ENCODE peak calls at places on chromosomes 6 and 20, in eight cellular contexts. O, V, P, G, N, I, E and L are unnamed samples.

GRCh38 chr6:135182120-135182992 is 1.2 kb downstream of the MYB start:
- DNase-seq in O (no peak), V (no peak), P (no peak), G (no peak), N (peak), I (peak), E (peak), L (no peak)

GRCh38 chr20:45358282-45359068 is 4.5 kb upstream of the SYS1 start:
- DNase-seq in O (no peak), V (no peak), P (peak), G (peak), N (no peak), I (no peak), E (no peak), L (peak)

GRCh38 chr6:52260634-52261033 is 16.3 kb upstream of the IL17F start:
- DNase-seq in O (no peak), V (no peak), P (no peak), G (no peak), N (no peak), I (no peak), E (no peak), L (no peak)

GRCh38 chr6:39077882-39078594 is 29.5 kb downstream of the GLP1R start:
- DNase-seq in O (no peak), V (no peak), P (no peak), G (no peak), N (no peak), I (no peak), E (no peak), L (no peak)

GRCh38 chr20:48959902-48960550 is 38.5 kb downstream of the ARFGEF2 start:
- DNase-seq in O (no peak), V (no peak), P (no peak), G (peak), N (no peak), I (no peak), E (no peak), L (no peak)

GRCh38 chr6:22064558-22064957 is 232.3 kb downstream of the PRL start:
- DNase-seq in O (no peak), V (no peak), P (no peak), G (no peak), N (peak), I (no peak), E (no peak), L (no peak)

GRCh38 chr6:111553580-111553979 is 52.1 kb downstream of the TRAF3IP2 start:
- DNase-seq in O (no peak), V (no peak), P (no peak), G (no peak), N (no peak), I (no peak), E (peak), L (no peak)

GRCh38 chr20:41428285-41428684 is 61.7 kb upstream of the EMILIN3 start:
- DNase-seq in O (peak), V (no peak), P (no peak), G (peak), N (no peak), I (peak), E (no peak), L (no peak)

GRCh38 chr6:158753826-158754225 is 65.3 kb downstream of the EZR start:
- DNase-seq in O (no peak), V (no peak), P (no peak), G (no peak), N (no peak), I (no peak), E (no peak), L (no peak)

GRCh38 chr20:37816726-37817125 is 86.2 kb upstream of the VSTM2L start:
- DNase-seq in O (no peak), V (no peak), P (no peak), G (no peak), N (no peak), I (no peak), E (no peak), L (no peak)

GRCh38 chr6:39769012-39769411 is 23.2 kb upstream of the DAAM2 start:
- DNase-seq in O (no peak), V (no peak), P (peak), G (no peak), N (no peak), I (no peak), E (peak), L (peak)

GRCh38 chr6:111427341-111428116 is 55.5 kb downstream of the REV3L start:
- DNase-seq in O (peak), V (no peak), P (no peak), G (peak), N (peak), I (no peak), E (no peak), L (no peak)

GRCh38 chr6:170438861-170439260 is 114.2 kb downstream of the PSMB1 start:
- DNase-seq in O (no peak), V (no peak), P (no peak), G (no peak), N (no peak), I (no peak), E (no peak), L (no peak)

GRCh38 chr6:111724505-111724904 is 118.8 kb upstream of the TRAF3IP2 start:
- DNase-seq in O (no peak), V (no peak), P (no peak), G (no peak), N (peak), I (no peak), E (no peak), L (no peak)

GRCh38 chr20:47233333-47234188 is 122.9 kb downstream of the ZMYND8 start:
- DNase-seq in O (no peak), V (no peak), P (no peak), G (peak), N (no peak), I (no peak), E (no peak), L (no peak)